ENCODE peak calls at places on chromosomes 6 and 20, in five cellular contexts. One of them, this sample, is unnamed.

GRCh38 chr6:143449731-143450452 is 603 bp downstream of the ADAT2 start:
- DNase-seq in GM12878: peak; percentile 53
- DNase-seq in transverse colon: peak; percentile 23
- DNase-seq in psoas muscle: peak; percentile 44
- DNase-seq in A549: no peak
- DNase-seq in this sample: peak; percentile 10

GRCh38 chr6:146258206-146258605 is 229.3 kb downstream of the GRM1 start:
- DNase-seq in psoas muscle: no peak
- DNase-seq in GM12878: no peak
- DNase-seq in transverse colon: no peak
- DNase-seq in A549: no peak
- DNase-seq in this sample: peak; percentile 22

GRCh38 chr6:15962449-15962764 is 166.5 kb upstream of the MYLIP start:
- DNase-seq in transverse colon: no peak
- DNase-seq in GM12878: no peak
- DNase-seq in A549: no peak
- DNase-seq in psoas muscle: no peak
- DNase-seq in this sample: peak; percentile 95

GRCh38 chr6:21598662-21599061 is 5.1 kb downstream of the SOX4 start:
- DNase-seq in A549: no peak
- DNase-seq in psoas muscle: no peak
- DNase-seq in transverse colon: no peak
- DNase-seq in GM12878: no peak
- DNase-seq in this sample: no peak

GRCh38 chr6:135331002-135331401 is 149.9 kb downstream of the MYB start:
- DNase-seq in A549: no peak
- DNase-seq in transverse colon: no peak
- DNase-seq in psoas muscle: no peak
- DNase-seq in GM12878: peak; percentile 34
- DNase-seq in this sample: no peak

GRCh38 chr20:5214826-5215225 is 88.0 kb downstream of the CDS2 start:
- DNase-seq in A549: no peak
- DNase-seq in transverse colon: no peak
- DNase-seq in GM12878: no peak
- DNase-seq in psoas muscle: no peak
- DNase-seq in this sample: no peak

GRCh38 chr6:56357616-56358373 is 110.4 kb upstream of the COL21A1 start:
- DNase-seq in psoas muscle: no peak
- DNase-seq in A549: no peak
- DNase-seq in GM12878: no peak
- DNase-seq in transverse colon: no peak
- DNase-seq in this sample: no peak

GRCh38 chr6:140602843-140603242 is 1228.4 kb upstream of the CITED2 start:
- DNase-seq in transverse colon: no peak
- DNase-seq in GM12878: no peak
- DNase-seq in A549: no peak
- DNase-seq in psoas muscle: no peak
- DNase-seq in this sample: no peak

GRCh38 chr6:109705258-109705657 is 14.2 kb downstream of the FIG4 start:
- DNase-seq in A549: peak; percentile 16
- DNase-seq in transverse colon: peak; percentile 84
- DNase-seq in psoas muscle: peak; percentile 83
- DNase-seq in GM12878: peak; percentile 59
- DNase-seq in this sample: peak; percentile 90

GRCh38 chr6:148446681-148447080 is 104.0 kb downstream of the SASH1 start:
- DNase-seq in GM12878: no peak
- DNase-seq in A549: no peak
- DNase-seq in transverse colon: no peak
- DNase-seq in psoas muscle: no peak
- DNase-seq in this sample: no peak

GRCh38 chr20:57432874-57433491 is 41.8 kb downstream of the RBM38 start:
- DNase-seq in transverse colon: peak; percentile 79
- DNase-seq in GM12878: peak; percentile 76
- DNase-seq in A549: no peak
- DNase-seq in psoas muscle: peak; percentile 85
- DNase-seq in this sample: peak; percentile 32

GRCh38 chr6:26331809-26332226 is 33.2 kb upstream of the BTN3A2 start:
- DNase-seq in A549: no peak
- DNase-seq in GM12878: no peak
- DNase-seq in transverse colon: no peak
- DNase-seq in psoas muscle: no peak
- DNase-seq in this sample: no peak

GRCh38 chr6:169171951-169172350 is 81.7 kb downstream of the THBS2 start:
- DNase-seq in GM12878: no peak
- DNase-seq in A549: no peak
- DNase-seq in transverse colon: no peak
- DNase-seq in psoas muscle: no peak
- DNase-seq in this sample: no peak

GRCh38 chr6:109660526-109660925 is 30.5 kb downstream of the AK9 start:
- DNase-seq in psoas muscle: no peak
- DNase-seq in GM12878: no peak
- DNase-seq in transverse colon: no peak
- DNase-seq in A549: no peak
- DNase-seq in this sample: no peak

GRCh38 chr6:63816979-63817436 is 181.4 kb downstream of the PHF3 start:
- DNase-seq in GM12878: no peak
- DNase-seq in A549: no peak
- DNase-seq in transverse colon: no peak
- DNase-seq in psoas muscle: no peak
- DNase-seq in this sample: peak; percentile 27

GRCh38 chr20:4925842-4926530 is 75.3 kb downstream of the SLC23A2 start:
- DNase-seq in transverse colon: peak; percentile 56
- DNase-seq in GM12878: no peak
- DNase-seq in psoas muscle: peak; percentile 70
- DNase-seq in A549: no peak
- DNase-seq in this sample: peak; percentile 85

GRCh38 chr20:50038574-50038991 is 55.8 kb downstream of the SNAI1 start:
- DNase-seq in GM12878: no peak
- DNase-seq in transverse colon: no peak
- DNase-seq in psoas muscle: no peak
- DNase-seq in A549: no peak
- DNase-seq in this sample: no peak

GRCh38 chr6:133314951-133315350 is 73.8 kb downstream of the EYA4 start:
- DNase-seq in psoas muscle: no peak
- DNase-seq in GM12878: no peak
- DNase-seq in transverse colon: no peak
- DNase-seq in A549: no peak
- DNase-seq in this sample: no peak

GRCh38 chr6:111483736-111484654 is 977 bp upstream of the REV3L start:
- DNase-seq in psoas muscle: peak; percentile 95
- DNase-seq in transverse colon: peak; percentile 92
- DNase-seq in GM12878: peak; percentile 69
- DNase-seq in A549: peak; percentile 66
- DNase-seq in this sample: peak; percentile 98
- H3K4me1 ChIP-seq in psoas muscle: peaks cover 42% of the 10 kb centered on the region
- H3K4me1 ChIP-seq in transverse colon: no peaks in the 10 kb centered on the region
- H3K4me1 ChIP-seq in GM12878: peaks cover 17% of the 10 kb centered on the region
- H3K4me1 ChIP-seq in A549: peaks cover 30% of the 10 kb centered on the region
- H3K4me1 ChIP-seq in this sample: peaks cover 25% of the 10 kb centered on the region

GRCh38 chr6:2744778-2745177 is 5.9 kb downstream of the MYLK4 start:
- DNase-seq in psoas muscle: no peak
- DNase-seq in transverse colon: no peak
- DNase-seq in GM12878: no peak
- DNase-seq in A549: no peak
- DNase-seq in this sample: no peak

GRCh38 chr6:2743280-2744205 is 7.2 kb downstream of the MYLK4 start:
- DNase-seq in GM12878: no peak
- DNase-seq in transverse colon: no peak
- DNase-seq in A549: no peak
- DNase-seq in psoas muscle: no peak
- DNase-seq in this sample: peak; percentile 60

GRCh38 chr6:2745246-2745645 is 5.5 kb downstream of the MYLK4 start:
- DNase-seq in GM12878: no peak
- DNase-seq in transverse colon: no peak
- DNase-seq in psoas muscle: no peak
- DNase-seq in A549: no peak
- DNase-seq in this sample: no peak

GRCh38 chr6:2746557-2747061 is 4.1 kb downstream of the MYLK4 start:
- DNase-seq in transverse colon: no peak
- DNase-seq in psoas muscle: peak; percentile 93
- DNase-seq in A549: no peak
- DNase-seq in GM12878: no peak
- DNase-seq in this sample: no peak

GRCh38 chr6:2744206-2744771 is 6.4 kb downstream of the MYLK4 start:
- DNase-seq in transverse colon: no peak
- DNase-seq in psoas muscle: peak; percentile 95
- DNase-seq in A549: peak; percentile 29
- DNase-seq in GM12878: no peak
- DNase-seq in this sample: no peak
- H3K4me3 ChIP-seq in transverse colon: no peak overlapping the region
- H3K4me3 ChIP-seq in psoas muscle: peak overlapping the region; percentile 58
- H3K4me3 ChIP-seq in A549: no peak overlapping the region
- H3K4me3 ChIP-seq in GM12878: no peak overlapping the region
- H3K4me3 ChIP-seq in this sample: no peak overlapping the region

GRCh38 chr6:29627762-29628418 is 5.1 kb downstream of the GABBR1 start:
- DNase-seq in A549: peak; percentile 56
- DNase-seq in GM12878: no peak
- DNase-seq in transverse colon: peak; percentile 66
- DNase-seq in psoas muscle: peak; percentile 80
- DNase-seq in this sample: peak; percentile 95

GRCh38 chr6:29629571-29629970 is 3.4 kb downstream of the GABBR1 start:
- DNase-seq in A549: no peak
- DNase-seq in transverse colon: no peak
- DNase-seq in psoas muscle: no peak
- DNase-seq in GM12878: no peak
- DNase-seq in this sample: no peak

GRCh38 chr6:29631209-29631810 is 1.7 kb downstream of the GABBR1 start:
- DNase-seq in A549: no peak
- DNase-seq in transverse colon: no peak
- DNase-seq in psoas muscle: no peak
- DNase-seq in GM12878: no peak
- DNase-seq in this sample: no peak

GRCh38 chr6:29626948-29627761 is 5.8 kb downstream of the GABBR1 start:
- DNase-seq in A549: no peak
- DNase-seq in GM12878: no peak
- DNase-seq in psoas muscle: no peak
- DNase-seq in transverse colon: no peak
- DNase-seq in this sample: peak; percentile 10

DNA sequence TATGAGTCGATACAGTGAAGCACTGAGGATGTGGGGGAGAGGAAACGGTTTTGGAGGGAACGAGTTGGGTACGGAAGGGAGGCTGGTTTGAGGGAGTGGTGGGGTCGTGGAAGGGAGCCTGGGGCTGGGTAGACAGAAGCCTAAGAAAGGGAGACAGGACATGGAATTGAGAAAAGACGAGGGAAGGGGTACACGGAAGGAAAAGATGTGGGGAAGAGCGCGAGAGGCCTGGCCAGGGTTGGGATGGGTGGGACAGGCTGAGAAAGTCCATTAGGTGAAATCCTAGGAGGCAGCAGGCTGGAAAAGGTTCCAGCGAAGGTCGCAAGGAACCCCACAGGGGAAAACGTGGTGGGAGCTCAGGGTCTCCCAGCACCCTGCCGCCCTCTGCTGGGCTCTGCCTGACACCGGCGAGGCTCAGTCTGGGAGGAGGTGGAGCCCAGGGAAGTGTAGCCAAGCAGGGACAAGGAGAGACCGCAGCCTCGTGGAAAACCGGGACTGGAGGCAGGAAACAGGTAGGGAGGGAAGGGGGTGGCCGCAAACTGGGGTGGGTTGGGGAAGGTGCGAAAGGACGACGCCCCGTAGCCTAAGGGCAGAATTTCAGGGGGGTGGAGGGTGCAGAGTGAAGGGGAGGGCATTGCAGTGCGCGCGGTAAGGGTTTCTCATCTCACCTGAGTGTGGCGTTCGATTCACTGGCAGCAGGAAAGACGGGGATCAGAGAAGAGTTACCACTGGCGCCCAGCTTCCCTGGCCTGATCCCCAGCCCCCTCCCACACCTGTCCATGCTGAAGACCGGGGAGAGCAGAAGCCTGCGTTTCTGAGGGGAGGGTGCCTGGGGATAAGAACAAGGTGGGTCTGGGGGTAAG is 4.3 kb downstream of the GABBR1 start:
- DNase-seq in transverse colon: peak; percentile 77
- DNase-seq in A549: peak; percentile 81
- DNase-seq in GM12878: no peak
- DNase-seq in psoas muscle: peak; percentile 77
- DNase-seq in this sample: peak; percentile 91
- H3K27ac ChIP-seq in transverse colon: peak overlapping the region; percentile 53
- H3K27ac ChIP-seq in A549: peak overlapping the region; percentile 67
- H3K27ac ChIP-seq in GM12878: no peak overlapping the region
- H3K27ac ChIP-seq in psoas muscle: peak overlapping the region; percentile 46
- H3K27ac ChIP-seq in this sample: peak overlapping the region; percentile 46

DNA sequence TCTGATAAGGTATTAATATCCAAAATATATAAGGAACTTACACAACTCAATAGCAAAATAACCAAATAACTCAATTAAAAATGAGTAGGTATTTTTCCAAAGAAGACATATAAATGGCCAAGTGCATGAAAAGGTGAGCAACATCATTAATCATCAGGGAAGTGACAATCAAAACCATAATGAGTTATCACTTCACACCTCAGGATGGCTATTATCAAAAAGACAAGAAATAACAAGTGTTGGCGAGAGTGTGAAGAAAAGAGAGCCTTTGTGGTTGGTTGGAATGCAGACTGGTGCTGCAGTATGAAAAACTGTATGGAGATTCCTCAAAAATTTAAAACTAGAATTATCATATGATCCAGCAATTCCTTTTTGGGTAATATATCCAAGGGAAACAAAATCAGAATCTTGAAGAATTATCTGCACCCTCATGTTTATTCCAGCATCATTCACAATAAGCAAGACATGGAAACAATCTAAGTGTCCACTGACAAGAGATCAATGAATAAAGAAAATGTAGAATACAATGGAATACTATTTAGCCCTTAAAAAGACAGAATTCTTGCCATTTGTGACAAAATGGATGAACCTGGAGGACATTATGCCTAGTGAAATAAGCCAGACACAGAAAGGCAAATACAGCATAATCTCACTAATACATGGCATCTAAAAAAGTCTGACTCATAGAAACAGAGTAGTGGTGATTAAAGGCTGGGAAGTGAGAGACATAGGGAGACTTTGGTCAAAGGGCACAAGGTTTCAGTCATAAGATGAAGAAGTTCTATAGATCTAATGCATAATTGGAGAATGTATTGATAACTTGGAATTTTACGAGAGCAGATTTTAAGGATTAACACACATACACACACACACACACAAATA is 175.6 kb downstream of the FOXA2 start:
- DNase-seq in GM12878: no peak
- DNase-seq in A549: no peak
- DNase-seq in transverse colon: no peak
- DNase-seq in psoas muscle: no peak
- DNase-seq in this sample: no peak
- H3K4me1 ChIP-seq in GM12878: no peaks in the 10 kb centered on the region
- H3K4me1 ChIP-seq in A549: peaks cover 80% of the 10 kb centered on the region
- H3K4me1 ChIP-seq in transverse colon: peaks cover 6% of the 10 kb centered on the region
- H3K4me1 ChIP-seq in psoas muscle: peaks cover 3% of the 10 kb centered on the region
- H3K4me1 ChIP-seq in this sample: no peaks in the 10 kb centered on the region

This sample was measured in cardiac muscle cell.